ENCODE peak calls at places on chromosomes 13 and 19, in seven cellular contexts. One of them, this sample, is unnamed.
A peak's percentile ranks its signal among the peaks of the same experiment; 100 is the strongest.

GRCh38 chr19:39704181-39705044 is at the start of gene LGALS14:
- DNase-seq in epithelial cell of esophagus: no peak
- DNase-seq in bronchial epithelial cell: no peak
- DNase-seq in omental fat pad: no peak
- DNase-seq in upper lobe of right lung: no peak
- DNase-seq in heart left ventricle: no peak
- DNase-seq in uterus: no peak
- DNase-seq in this sample: no peak

GRCh38 chr19:18397242-18398202 is at the start of gene LRRC25:
- DNase-seq in heart left ventricle: peak; percentile 67
- DNase-seq in epithelial cell of esophagus: no peak
- DNase-seq in bronchial epithelial cell: no peak
- DNase-seq in uterus: no peak
- DNase-seq in upper lobe of right lung: peak; percentile 78
- DNase-seq in omental fat pad: no peak
- DNase-seq in this sample: no peak

GRCh38 chr19:46601318-46602224 is at the start of gene CALM3:
- DNase-seq in upper lobe of right lung: peak; percentile 72
- DNase-seq in epithelial cell of esophagus: no peak
- DNase-seq in heart left ventricle: no peak
- DNase-seq in omental fat pad: no peak
- DNase-seq in bronchial epithelial cell: no peak
- DNase-seq in uterus: no peak
- DNase-seq in this sample: no peak

GRCh38 chr13:101127741-101128353 is 288.5 kb downstream of the NALCN start:
- DNase-seq in bronchial epithelial cell: peak; percentile 61
- DNase-seq in uterus: no peak
- DNase-seq in epithelial cell of esophagus: peak; percentile 65
- DNase-seq in upper lobe of right lung: no peak
- DNase-seq in heart left ventricle: no peak
- DNase-seq in omental fat pad: no peak
- DNase-seq in this sample: no peak

GRCh38 chr13:98813993-98814392 is 61.5 kb upstream of the SLC15A1 start:
- DNase-seq in epithelial cell of esophagus: peak; percentile 28
- DNase-seq in upper lobe of right lung: no peak
- DNase-seq in bronchial epithelial cell: peak; percentile 61
- DNase-seq in omental fat pad: no peak
- DNase-seq in heart left ventricle: no peak
- DNase-seq in uterus: no peak
- DNase-seq in this sample: no peak

GRCh38 chr13:98507060-98507797 is 69.7 kb downstream of the STK24 start:
- DNase-seq in omental fat pad: no peak
- DNase-seq in uterus: peak; percentile 62
- DNase-seq in upper lobe of right lung: peak; percentile 73
- DNase-seq in bronchial epithelial cell: peak; percentile 47
- DNase-seq in epithelial cell of esophagus: peak; percentile 77
- DNase-seq in heart left ventricle: peak; percentile 81
- DNase-seq in this sample: no peak

GRCh38 chr13:98690348-98691041 is 62.0 kb downstream of the SLC15A1 start:
- DNase-seq in epithelial cell of esophagus: no peak
- DNase-seq in omental fat pad: no peak
- DNase-seq in heart left ventricle: no peak
- DNase-seq in upper lobe of right lung: no peak
- DNase-seq in bronchial epithelial cell: no peak
- DNase-seq in uterus: no peak
- DNase-seq in this sample: no peak

GRCh38 chr13:60397693-60398437 is 845 bp downstream of the TDRD3 start:
- DNase-seq in upper lobe of right lung: peak; percentile 88
- DNase-seq in omental fat pad: peak; percentile 25
- DNase-seq in heart left ventricle: peak; percentile 72
- DNase-seq in uterus: peak; percentile 43
- DNase-seq in bronchial epithelial cell: peak; percentile 33
- DNase-seq in epithelial cell of esophagus: peak; percentile 62
- DNase-seq in this sample: no peak

GRCh38 chr13:46469064-46469463 is 82.0 kb upstream of the RUBCNL start:
- DNase-seq in bronchial epithelial cell: no peak
- DNase-seq in epithelial cell of esophagus: no peak
- DNase-seq in omental fat pad: no peak
- DNase-seq in uterus: no peak
- DNase-seq in upper lobe of right lung: no peak
- DNase-seq in heart left ventricle: no peak
- DNase-seq in this sample: no peak

GRCh38 chr13:98399756-98400155 is 177.2 kb downstream of the STK24 start:
- DNase-seq in heart left ventricle: no peak
- DNase-seq in uterus: no peak
- DNase-seq in omental fat pad: no peak
- DNase-seq in bronchial epithelial cell: no peak
- DNase-seq in epithelial cell of esophagus: no peak
- DNase-seq in upper lobe of right lung: no peak
- DNase-seq in this sample: no peak

GRCh38 chr13:41613984-41614581 is 156.7 kb downstream of the RGCC start:
- DNase-seq in uterus: peak; percentile 68
- DNase-seq in upper lobe of right lung: peak; percentile 64
- DNase-seq in heart left ventricle: peak; percentile 88
- DNase-seq in omental fat pad: no peak
- DNase-seq in bronchial epithelial cell: peak; percentile 54
- DNase-seq in epithelial cell of esophagus: peak; percentile 39
- DNase-seq in this sample: no peak

GRCh38 chr13:99374169-99374991 is 67.2 kb upstream of the GPR183 start:
- DNase-seq in epithelial cell of esophagus: no peak
- DNase-seq in heart left ventricle: no peak
- DNase-seq in omental fat pad: no peak
- DNase-seq in bronchial epithelial cell: no peak
- DNase-seq in upper lobe of right lung: no peak
- DNase-seq in uterus: no peak
- DNase-seq in this sample: no peak

GRCh38 chr13:64912141-64912540 is 2318.0 kb downstream of the PCDH9 start:
- DNase-seq in omental fat pad: no peak
- DNase-seq in epithelial cell of esophagus: peak; percentile 74
- DNase-seq in heart left ventricle: no peak
- DNase-seq in upper lobe of right lung: no peak
- DNase-seq in uterus: no peak
- DNase-seq in bronchial epithelial cell: peak; percentile 70
- DNase-seq in this sample: no peak

GRCh38 chr19:44890366-44891015 is 563 bp upstream of the TOMM40 start:
- DNase-seq in omental fat pad: no peak
- DNase-seq in heart left ventricle: peak; percentile 100
- DNase-seq in bronchial epithelial cell: peak; percentile 99
- DNase-seq in uterus: no peak
- DNase-seq in upper lobe of right lung: peak; percentile 100
- DNase-seq in epithelial cell of esophagus: peak; percentile 100
- DNase-seq in this sample: peak; percentile 100

GRCh38 chr19:38251564-38252051 is 4.6 kb downstream of the PPP1R14A start:
- DNase-seq in heart left ventricle: peak; percentile 79
- DNase-seq in omental fat pad: no peak
- DNase-seq in epithelial cell of esophagus: peak; percentile 78
- DNase-seq in upper lobe of right lung: no peak
- DNase-seq in uterus: peak; percentile 57
- DNase-seq in bronchial epithelial cell: peak; percentile 80
- DNase-seq in this sample: no peak

GRCh38 chr13:48594080-48594815 is 59.5 kb upstream of the CYSLTR2 start:
- DNase-seq in epithelial cell of esophagus: no peak
- DNase-seq in upper lobe of right lung: no peak
- DNase-seq in omental fat pad: no peak
- DNase-seq in uterus: no peak
- DNase-seq in heart left ventricle: no peak
- DNase-seq in bronchial epithelial cell: no peak
- DNase-seq in this sample: no peak

GRCh38 chr13:93004919-93005318 is 221.7 kb upstream of the GPC6 start:
- DNase-seq in upper lobe of right lung: no peak
- DNase-seq in epithelial cell of esophagus: peak; percentile 61
- DNase-seq in heart left ventricle: no peak
- DNase-seq in omental fat pad: no peak
- DNase-seq in uterus: no peak
- DNase-seq in bronchial epithelial cell: peak; percentile 20
- DNase-seq in this sample: no peak

GRCh38 chr13:109628251-109628699 is 158.1 kb downstream of the IRS2 start:
- DNase-seq in omental fat pad: no peak
- DNase-seq in upper lobe of right lung: no peak
- DNase-seq in bronchial epithelial cell: peak; percentile 85
- DNase-seq in epithelial cell of esophagus: peak; percentile 87
- DNase-seq in heart left ventricle: no peak
- DNase-seq in uterus: no peak
- DNase-seq in this sample: no peak

GRCh38 chr13:37141011-37141410 is 35.5 kb upstream of the CSNK1A1L start:
- DNase-seq in bronchial epithelial cell: no peak
- DNase-seq in upper lobe of right lung: no peak
- DNase-seq in omental fat pad: no peak
- DNase-seq in uterus: no peak
- DNase-seq in epithelial cell of esophagus: no peak
- DNase-seq in heart left ventricle: no peak
- DNase-seq in this sample: no peak

GRCh38 chr19:30666301-30666803 is 294.2 kb downstream of the ZNF536 start:
- DNase-seq in upper lobe of right lung: no peak
- DNase-seq in bronchial epithelial cell: no peak
- DNase-seq in epithelial cell of esophagus: peak; percentile 29
- DNase-seq in uterus: peak; percentile 33
- DNase-seq in heart left ventricle: no peak
- DNase-seq in omental fat pad: no peak
- DNase-seq in this sample: peak; percentile 23

DNA sequence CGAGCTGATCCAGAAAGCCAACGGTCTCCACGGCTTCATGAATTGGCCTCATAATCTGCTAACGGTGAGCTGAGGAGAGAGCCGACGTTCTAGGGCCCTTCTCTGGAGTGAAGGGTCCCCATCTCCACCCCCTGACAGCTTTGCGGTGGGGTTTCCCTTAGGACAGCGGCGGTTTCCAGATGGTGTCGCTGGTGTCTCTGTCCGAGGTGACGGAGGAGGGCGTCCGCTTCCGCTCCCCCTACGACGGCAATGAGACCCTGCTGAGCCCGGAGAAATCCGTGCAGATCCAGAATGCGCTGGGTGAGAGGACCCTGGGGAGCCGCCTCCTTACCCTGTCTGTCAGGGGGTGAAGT is 692 bp downstream of the QTRT1 start:
- DNase-seq in heart left ventricle: no peak
- DNase-seq in epithelial cell of esophagus: no peak
- DNase-seq in bronchial epithelial cell: no peak
- DNase-seq in upper lobe of right lung: no peak
- DNase-seq in omental fat pad: no peak
- DNase-seq in uterus: no peak
- DNase-seq in this sample: no peak
- TF ChIP-seq CTCF in heart left ventricle: no peak
- TF ChIP-seq CTCF in epithelial cell of esophagus: no peak
- TF ChIP-seq CTCF in bronchial epithelial cell: no peak
- TF ChIP-seq CTCF in upper lobe of right lung: no peak
- TF ChIP-seq CTCF in omental fat pad: no peak
- TF ChIP-seq CTCF in uterus: no peak
- TF ChIP-seq CTCF in this sample: no peak

DNA sequence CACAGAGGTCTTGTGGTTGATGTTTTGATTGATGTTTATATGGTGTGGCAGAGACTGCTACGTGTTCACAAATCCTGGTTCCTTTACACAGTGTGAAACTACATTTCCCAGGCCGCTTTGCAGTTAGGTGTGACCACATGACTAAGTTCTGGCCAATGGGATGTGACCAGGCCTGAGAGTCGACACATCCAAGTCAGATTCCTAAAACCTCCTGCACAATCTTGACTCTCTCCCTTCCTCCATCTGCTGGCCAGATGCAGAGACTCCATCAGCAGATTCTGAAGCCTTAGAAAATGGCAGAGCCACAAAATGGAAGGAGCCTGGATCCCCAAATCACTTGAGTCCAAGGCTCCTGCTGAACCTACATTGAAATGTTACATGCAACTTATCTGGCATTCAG is 12.6 kb downstream of the CD37 start:
- DNase-seq in omental fat pad: no peak
- DNase-seq in epithelial cell of esophagus: peak; percentile 72
- DNase-seq in upper lobe of right lung: no peak
- DNase-seq in uterus: peak; percentile 46
- DNase-seq in bronchial epithelial cell: peak; percentile 73
- DNase-seq in heart left ventricle: no peak
- DNase-seq in this sample: no peak
- TF ChIP-seq CTCF in omental fat pad: no peak
- TF ChIP-seq CTCF in epithelial cell of esophagus: peak; percentile 38
- TF ChIP-seq CTCF in upper lobe of right lung: no peak
- TF ChIP-seq CTCF in uterus: no peak
- TF ChIP-seq CTCF in bronchial epithelial cell: no peak
- TF ChIP-seq CTCF in heart left ventricle: peak; percentile 19
- TF ChIP-seq CTCF in this sample: no peak

DNA sequence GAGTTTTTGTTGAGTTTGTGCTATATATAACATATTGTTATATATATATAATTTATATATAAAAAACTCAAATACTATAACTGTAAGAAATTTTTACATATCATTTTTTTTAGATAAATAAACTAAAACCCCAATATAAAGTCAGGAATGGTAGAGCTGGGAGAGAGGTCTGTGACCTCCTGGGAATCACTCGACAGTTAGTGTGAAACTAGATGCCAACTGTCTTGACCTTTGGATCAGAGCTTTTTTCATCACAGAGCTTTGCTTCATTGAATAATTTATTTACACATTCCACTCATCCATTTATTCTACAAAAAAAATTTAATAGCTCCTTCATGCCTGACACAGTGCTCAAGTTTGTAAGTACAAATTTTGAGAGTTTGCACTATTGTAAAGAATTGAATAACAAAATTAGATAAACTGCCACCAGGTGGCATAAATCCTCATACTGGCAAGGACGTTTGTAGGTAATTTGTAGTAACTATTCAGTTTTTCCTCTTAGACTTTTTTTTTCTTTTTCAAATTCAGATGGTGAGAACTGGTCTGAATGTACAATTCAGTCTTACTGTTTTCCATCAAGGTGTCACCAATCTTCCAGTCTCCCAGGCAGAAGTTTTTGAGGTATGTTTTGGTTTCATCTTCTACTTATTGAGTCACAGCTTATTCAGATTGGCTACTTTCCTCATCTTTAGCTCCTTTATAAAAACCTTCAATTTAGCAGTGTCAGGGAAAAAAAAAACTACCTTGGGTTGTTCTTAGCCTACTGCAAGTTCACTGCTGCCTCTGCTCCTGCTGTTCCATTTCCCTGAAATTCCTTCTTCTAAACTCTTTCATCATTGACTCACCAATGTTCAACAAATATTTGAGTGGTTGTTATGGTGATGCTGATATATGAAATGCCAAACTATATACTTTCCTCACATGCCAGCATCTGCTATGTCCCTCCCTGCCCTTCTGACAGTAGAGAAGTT is 28.7 kb downstream of the LACC1 start:
- DNase-seq in upper lobe of right lung: no peak
- DNase-seq in omental fat pad: no peak
- DNase-seq in uterus: no peak
- DNase-seq in bronchial epithelial cell: peak; percentile 88
- DNase-seq in epithelial cell of esophagus: peak; percentile 58
- DNase-seq in heart left ventricle: no peak
- DNase-seq in this sample: no peak
- TF ChIP-seq CTCF in upper lobe of right lung: peak; percentile 60
- TF ChIP-seq CTCF in omental fat pad: no peak
- TF ChIP-seq CTCF in uterus: peak; percentile 41
- TF ChIP-seq CTCF in bronchial epithelial cell: peak; percentile 34
- TF ChIP-seq CTCF in epithelial cell of esophagus: peak; percentile 44
- TF ChIP-seq CTCF in heart left ventricle: peak; percentile 76
- TF ChIP-seq CTCF in this sample: peak; percentile 67

DNA sequence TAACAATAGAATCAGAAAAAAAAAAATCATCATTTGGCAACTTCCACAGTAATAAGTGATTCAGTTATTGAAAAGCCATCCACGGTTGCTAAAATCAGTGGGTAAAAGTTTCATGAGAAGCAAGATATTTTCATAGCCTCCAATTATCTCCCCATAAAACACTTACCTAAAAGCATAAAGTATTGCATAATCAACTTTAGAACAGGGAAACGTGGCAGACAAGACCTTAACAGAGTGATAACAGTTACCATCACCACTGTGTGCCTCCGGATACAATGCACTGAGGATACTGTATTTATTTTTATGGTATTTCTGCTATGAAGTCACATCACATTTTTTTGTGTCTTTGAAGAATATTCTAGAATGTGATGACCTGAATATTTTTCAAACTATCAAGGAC is 37.0 kb downstream of the ABCC4 start:
- DNase-seq in bronchial epithelial cell: no peak
- DNase-seq in upper lobe of right lung: no peak
- DNase-seq in omental fat pad: no peak
- DNase-seq in epithelial cell of esophagus: no peak
- DNase-seq in uterus: no peak
- DNase-seq in heart left ventricle: no peak
- DNase-seq in this sample: no peak
- TF ChIP-seq CTCF in bronchial epithelial cell: no peak
- TF ChIP-seq CTCF in upper lobe of right lung: no peak
- TF ChIP-seq CTCF in omental fat pad: no peak
- TF ChIP-seq CTCF in epithelial cell of esophagus: no peak
- TF ChIP-seq CTCF in uterus: no peak
- TF ChIP-seq CTCF in heart left ventricle: no peak
- TF ChIP-seq CTCF in this sample: no peak